ENCODE peak calls at places on chromosomes 3 and 15, in eight cellular contexts. J, I, E, U, T, H, Z and R are unnamed samples.

GRCh38 chr3:6204891-6205290 is 656.0 kb upstream of the GRM7 start:
- DNase-seq in J (no peak), I (no peak), E (no peak), U (no peak), T (no peak), H (no peak), Z (no peak), R (no peak)

GRCh38 chr3:173396191-173397041 is 1.1 kb upstream of the NLGN1 start:
- DNase-seq in J (peak; percentile 10), I (no peak), E (no peak), U (no peak), T (no peak), H (peak; percentile 48), Z (no peak), R (no peak)

GRCh38 chr15:70249616-70250015 is 151.9 kb upstream of the TLE3 start:
- DNase-seq in J (no peak), I (no peak), E (no peak), U (peak; percentile 39), T (no peak), H (no peak), Z (no peak), R (no peak)

GRCh38 chr3:49787182-49787464 is 781 bp upstream of the IP6K1 start:
- DNase-seq in J (no peak), I (no peak), E (peak; percentile 66), U (no peak), T (no peak), H (peak; percentile 65), Z (no peak), R (no peak)

GRCh38 chr3:129606522-129607390 is at the start of gene PLXND1:
- DNase-seq in J (peak; percentile 39), I (no peak), E (no peak), U (peak; percentile 87), T (peak; percentile 68), H (peak; percentile 74), Z (peak; percentile 42), R (no peak)

GRCh38 chr15:45653702-45654424 is 19.0 kb downstream of the SQOR start:
- DNase-seq in J (no peak), I (no peak), E (no peak), U (no peak), T (no peak), H (no peak), Z (no peak), R (no peak)

GRCh38 chr3:149299938-149300791 is 33.3 kb downstream of the TM4SF18 start:
- DNase-seq in J (peak; percentile 99), I (peak; percentile 99), E (peak; percentile 99), U (no peak), T (no peak), H (no peak), Z (no peak), R (no peak)

GRCh38 chr3:42660898-42661297 is 7.4 kb downstream of the ZBTB47 start:
- DNase-seq in J (no peak), I (no peak), E (no peak), U (no peak), T (no peak), H (peak; percentile 80), Z (no peak), R (no peak)

GRCh38 chr3:104521606-104522336 is 844.9 kb upstream of the ALCAM start:
- DNase-seq in J (no peak), I (no peak), E (peak; percentile 24), U (no peak), T (no peak), H (no peak), Z (no peak), R (no peak)

DNA sequence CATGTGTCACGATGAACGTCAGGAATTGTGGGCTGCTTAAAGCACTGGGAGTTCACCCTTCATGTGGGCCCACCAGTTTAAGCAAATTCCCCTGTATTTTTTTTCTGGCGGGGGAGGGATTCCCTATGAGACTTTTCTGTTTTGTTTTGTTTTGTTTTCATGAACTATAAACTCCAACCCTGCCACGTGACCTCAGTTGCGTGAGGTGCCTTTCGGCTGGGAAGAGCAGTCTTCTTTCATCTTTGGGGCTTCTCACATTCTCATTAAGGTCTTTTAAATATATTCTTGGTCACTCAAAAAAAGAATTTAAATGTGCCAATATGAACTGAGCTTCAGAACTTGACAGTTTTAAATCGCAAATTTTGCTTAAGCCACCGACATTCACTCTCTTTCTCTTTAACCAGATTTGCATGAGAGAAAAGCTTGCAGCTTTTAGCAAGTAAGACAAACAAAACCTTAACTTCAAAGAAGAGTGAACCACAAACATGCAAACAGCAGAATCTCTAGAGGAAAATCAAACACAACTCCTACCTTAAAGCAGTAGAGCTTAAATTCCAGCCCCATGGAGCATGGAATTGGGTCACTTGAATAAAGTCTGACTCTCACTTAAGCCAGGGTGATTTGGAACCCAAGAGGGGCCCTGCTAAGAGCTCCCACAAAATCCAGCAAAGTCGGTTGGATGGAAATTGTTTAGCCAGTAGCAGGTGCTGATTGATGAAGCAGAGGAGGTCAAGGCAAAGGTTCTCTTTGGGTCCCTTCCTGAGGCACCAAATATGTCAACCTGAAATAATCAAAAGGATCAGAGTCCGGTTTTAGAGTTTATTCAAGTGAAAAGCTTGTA is 699.8 kb upstream of the GBE1 start:
- DNase-seq in J (no peak), I (no peak), E (no peak), U (peak; percentile 19), T (no peak), H (no peak), Z (no peak), R (no peak)
- H3K4me1 ChIP-seq in J (no peaks in the 10 kb centered on the region), I (no peaks in the 10 kb centered on the region), E (no peaks in the 10 kb centered on the region), U (no peaks in the 10 kb centered on the region), T (no peaks in the 10 kb centered on the region), H (no peaks in the 10 kb centered on the region), Z (no peaks in the 10 kb centered on the region), R (no peaks in the 10 kb centered on the region)

DNA sequence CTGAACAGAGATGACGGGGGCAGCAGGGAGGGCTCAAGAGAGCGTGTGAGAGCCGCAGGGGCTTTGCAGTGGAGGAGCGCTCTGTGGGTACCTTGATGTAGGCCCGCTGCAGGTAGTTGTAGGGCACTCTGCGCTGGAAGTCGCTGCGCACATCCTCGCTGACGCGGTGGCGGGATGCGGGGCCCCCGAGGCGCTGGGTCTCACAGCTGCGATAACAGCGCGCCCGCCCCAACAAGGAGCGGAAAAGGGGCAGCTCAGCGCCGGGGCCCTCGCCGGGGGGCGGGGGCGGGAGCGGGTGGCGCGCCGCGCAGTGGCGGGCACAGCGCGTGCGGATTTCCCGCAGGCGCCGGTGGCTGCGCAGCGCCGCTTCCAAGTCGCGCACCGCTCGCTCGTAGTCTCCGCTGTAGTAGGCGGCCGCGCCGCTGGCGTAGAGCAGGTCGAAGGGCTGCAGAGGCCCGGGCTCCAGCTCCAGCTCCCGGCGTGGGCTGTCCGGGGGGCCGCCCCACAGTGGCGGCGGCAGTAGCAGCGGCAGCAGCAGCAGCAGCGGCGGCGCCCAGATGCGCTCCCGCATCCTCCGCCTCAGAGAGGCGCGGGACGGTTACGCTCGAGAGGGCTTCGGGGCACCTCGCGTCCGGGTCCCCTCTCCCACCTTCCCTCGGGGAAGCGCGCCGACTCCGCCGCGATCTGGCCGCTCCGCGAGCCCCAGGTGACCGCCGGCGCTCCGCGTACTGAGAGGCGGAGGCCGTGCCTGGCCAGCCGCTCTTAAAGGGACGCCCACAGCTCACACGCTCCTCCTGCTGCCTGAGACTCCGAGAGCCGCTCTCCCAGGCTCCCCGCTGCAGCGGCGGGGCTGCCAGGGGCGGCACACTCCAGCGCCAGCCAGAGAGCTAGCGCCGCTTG is at the start of gene P3H2:
- DNase-seq in J (peak; percentile 87), I (peak; percentile 84), E (peak; percentile 92), U (peak; percentile 82), T (peak; percentile 88), H (peak; percentile 88), Z (peak; percentile 79), R (peak; percentile 75)
- TF ChIP-seq CTCF in J (peak; percentile 25), I (peak; percentile 55), E (peak; percentile 58), U (peak; percentile 40), T (peak; percentile 67), H (peak; percentile 37), Z (no peak), R (no peak)

GRCh38 chr3:134326126-134326525 is 48.1 kb downstream of the AMOTL2 start:
- DNase-seq in J (no peak), I (no peak), E (no peak), U (peak; percentile 49), T (no peak), H (no peak), Z (no peak), R (no peak)
- H3K27ac ChIP-seq in J (peak overlapping the region; percentile 98), I (peak overlapping the region; percentile 97), E (peak overlapping the region; percentile 35), U (peak overlapping the region; percentile 71), T (no peak overlapping the region), H (no peak overlapping the region), Z (peak overlapping the region; percentile 73), R (peak overlapping the region; percentile 76)

GRCh38 chr15:67824157-67824899 is 981 bp upstream of the SKOR1 start:
- DNase-seq in J (no peak), I (no peak), E (no peak), U (peak; percentile 47), T (no peak), H (no peak), Z (no peak), R (peak; percentile 60)
- H3K4me1 ChIP-seq in J (peaks cover 11% of the 10 kb centered on the region), I (no peaks in the 10 kb centered on the region), E (no peaks in the 10 kb centered on the region), U (peaks cover 13% of the 10 kb centered on the region), T (peaks cover 3% of the 10 kb centered on the region), H (peaks cover 15% of the 10 kb centered on the region), Z (peaks cover 30% of the 10 kb centered on the region), R (no peaks in the 10 kb centered on the region)

DNA sequence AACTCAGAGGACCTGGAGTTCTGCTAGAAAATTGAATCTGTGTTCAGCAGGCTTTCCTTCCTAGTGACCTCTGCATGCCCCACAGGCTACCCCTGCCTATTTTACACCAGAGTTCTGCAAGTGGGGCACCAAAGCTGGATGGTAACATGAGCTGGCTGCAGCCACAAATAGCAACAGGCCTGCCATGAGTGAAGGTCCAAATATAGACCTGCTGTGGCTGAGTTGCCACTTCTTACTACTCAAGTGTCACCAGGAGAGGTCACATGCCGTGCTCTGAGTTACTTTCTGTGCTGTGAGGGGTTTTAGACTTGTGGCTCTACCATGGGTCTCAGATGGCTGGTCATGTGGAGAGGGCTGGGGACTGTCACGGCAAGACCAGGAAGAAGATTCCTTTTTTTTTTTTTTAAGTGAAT is at the start of gene FSD2:
- DNase-seq in J (no peak), I (no peak), E (no peak), U (peak; percentile 87), T (no peak), H (no peak), Z (no peak), R (no peak)
- TF ChIP-seq CTCF in J (no peak), I (no peak), E (no peak), U (no peak), T (no peak), H (no peak), Z (no peak), R (no peak)

GRCh38 chr3:37229291-37229690 is 54.9 kb upstream of the LRRFIP2 start:
- DNase-seq in J (no peak), I (no peak), E (no peak), U (no peak), T (no peak), H (no peak), Z (no peak), R (no peak)
- H3K27ac ChIP-seq in J (no peak overlapping the region), I (no peak overlapping the region), E (no peak overlapping the region), U (no peak overlapping the region), T (no peak overlapping the region), H (no peak overlapping the region), Z (no peak overlapping the region), R (peak overlapping the region; percentile 26)